ENCODE peak calls at places on chromosomes 4 and X, in six cellular contexts. One of them, this sample, is unnamed.

GRCh38 chrX:94204524-94204923 is 530.5 kb downstream of the FAM133A start:
- DNase-seq in AG10803: no peak
- DNase-seq in ecto neural progenitor cell: no peak
- DNase-seq in AG04450: no peak
- DNase-seq in uterus: no peak
- DNase-seq in left ventricle myocardium inferior: no peak
- DNase-seq in this sample: no peak

GRCh38 chr4:147731611-147732515 is at the start of gene ARHGAP10:
- DNase-seq in uterus: peak; percentile 75
- DNase-seq in AG04450: peak; percentile 49
- DNase-seq in ecto neural progenitor cell: peak; percentile 76
- DNase-seq in AG10803: peak; percentile 79
- DNase-seq in left ventricle myocardium inferior: peak; percentile 83
- DNase-seq in this sample: peak; percentile 73

GRCh38 chr4:54482529-54482961 is 175.2 kb upstream of the KIT start:
- DNase-seq in AG04450: no peak
- DNase-seq in ecto neural progenitor cell: no peak
- DNase-seq in left ventricle myocardium inferior: no peak
- DNase-seq in AG10803: peak; percentile 52
- DNase-seq in uterus: no peak
- DNase-seq in this sample: peak; percentile 33

GRCh38 chrX:17986440-17986839 is 125.3 kb upstream of the RAI2 start:
- DNase-seq in AG04450: no peak
- DNase-seq in ecto neural progenitor cell: no peak
- DNase-seq in left ventricle myocardium inferior: no peak
- DNase-seq in AG10803: no peak
- DNase-seq in uterus: no peak
- DNase-seq in this sample: no peak

GRCh38 chrX:150365051-150365952 is 2.2 kb downstream of the MAMLD1 start:
- DNase-seq in left ventricle myocardium inferior: peak; percentile 76
- DNase-seq in AG04450: no peak
- DNase-seq in AG10803: peak; percentile 46
- DNase-seq in uterus: peak; percentile 69
- DNase-seq in ecto neural progenitor cell: peak; percentile 88
- DNase-seq in this sample: peak; percentile 37

GRCh38 chr4:82679531-82679930 is 117.7 kb upstream of the TMEM150C start:
- DNase-seq in left ventricle myocardium inferior: no peak
- DNase-seq in AG10803: no peak
- DNase-seq in uterus: no peak
- DNase-seq in ecto neural progenitor cell: no peak
- DNase-seq in AG04450: no peak
- DNase-seq in this sample: no peak

GRCh38 chr4:38180456-38180855 is 220.3 kb downstream of the PTTG2 start:
- DNase-seq in AG10803: no peak
- DNase-seq in ecto neural progenitor cell: no peak
- DNase-seq in uterus: no peak
- DNase-seq in left ventricle myocardium inferior: no peak
- DNase-seq in AG04450: no peak
- DNase-seq in this sample: no peak

GRCh38 chrX:63930140-63930539 is 145.1 kb upstream of the ARHGEF9 start:
- DNase-seq in ecto neural progenitor cell: no peak
- DNase-seq in AG04450: no peak
- DNase-seq in uterus: no peak
- DNase-seq in left ventricle myocardium inferior: no peak
- DNase-seq in AG10803: peak; percentile 17
- DNase-seq in this sample: no peak

GRCh38 chrX:30023451-30023850 is 191.9 kb upstream of the MAGEB2 start:
- DNase-seq in AG04450: no peak
- DNase-seq in left ventricle myocardium inferior: no peak
- DNase-seq in AG10803: peak; percentile 0
- DNase-seq in uterus: no peak
- DNase-seq in ecto neural progenitor cell: no peak
- DNase-seq in this sample: peak; percentile 35

GRCh38 chrX:154459843-154460242 is 1.8 kb downstream of the PLXNA3 start:
- DNase-seq in AG04450: no peak
- DNase-seq in AG10803: no peak
- DNase-seq in uterus: no peak
- DNase-seq in left ventricle myocardium inferior: no peak
- DNase-seq in ecto neural progenitor cell: no peak
- DNase-seq in this sample: no peak

GRCh38 chr4:1793940-1794808 is 1.1 kb downstream of the FGFR3 start:
- DNase-seq in uterus: no peak
- DNase-seq in AG04450: no peak
- DNase-seq in ecto neural progenitor cell: no peak
- DNase-seq in AG10803: no peak
- DNase-seq in left ventricle myocardium inferior: no peak
- DNase-seq in this sample: no peak

GRCh38 chr4:88320174-88320779 is 35.9 kb upstream of the PPM1K start:
- DNase-seq in AG04450: no peak
- DNase-seq in uterus: no peak
- DNase-seq in left ventricle myocardium inferior: no peak
- DNase-seq in ecto neural progenitor cell: no peak
- DNase-seq in AG10803: no peak
- DNase-seq in this sample: peak; percentile 25

GRCh38 chr4:44629280-44629866 is 22.1 kb downstream of the YIPF7 start:
- DNase-seq in AG10803: peak; percentile 47
- DNase-seq in ecto neural progenitor cell: no peak
- DNase-seq in left ventricle myocardium inferior: no peak
- DNase-seq in uterus: no peak
- DNase-seq in AG04450: peak; percentile 1
- DNase-seq in this sample: peak; percentile 23

GRCh38 chr4:103046416-103047290 is 27.1 kb upstream of the SLC9B1 start:
- DNase-seq in uterus: no peak
- DNase-seq in AG04450: no peak
- DNase-seq in left ventricle myocardium inferior: no peak
- DNase-seq in ecto neural progenitor cell: no peak
- DNase-seq in AG10803: peak; percentile 42
- DNase-seq in this sample: peak; percentile 14

GRCh38 chr4:148254818-148255366 is 187.3 kb downstream of the NR3C2 start:
- DNase-seq in uterus: no peak
- DNase-seq in ecto neural progenitor cell: no peak
- DNase-seq in AG04450: no peak
- DNase-seq in left ventricle myocardium inferior: no peak
- DNase-seq in AG10803: no peak
- DNase-seq in this sample: no peak

GRCh38 chr4:114598191-114599121 is at the start of gene UGT8:
- DNase-seq in ecto neural progenitor cell: peak; percentile 80
- DNase-seq in AG10803: peak; percentile 4
- DNase-seq in AG04450: no peak
- DNase-seq in uterus: no peak
- DNase-seq in left ventricle myocardium inferior: peak; percentile 18
- DNase-seq in this sample: peak; percentile 12

GRCh38 chr4:165207016-165207430 is 338 bp upstream of the KLHL2 start:
- DNase-seq in AG10803: no peak
- DNase-seq in left ventricle myocardium inferior: no peak
- DNase-seq in ecto neural progenitor cell: no peak
- DNase-seq in AG04450: no peak
- DNase-seq in uterus: no peak
- DNase-seq in this sample: peak; percentile 32

GRCh38 chr4:56182356-56182755 is 204.9 kb downstream of the AASDH start:
- DNase-seq in AG04450: no peak
- DNase-seq in uterus: no peak
- DNase-seq in left ventricle myocardium inferior: no peak
- DNase-seq in AG10803: no peak
- DNase-seq in ecto neural progenitor cell: no peak
- DNase-seq in this sample: no peak

GRCh38 chr4:80173387-80173786 is 23.9 kb upstream of the PRDM8 start:
- DNase-seq in uterus: no peak
- DNase-seq in left ventricle myocardium inferior: no peak
- DNase-seq in ecto neural progenitor cell: no peak
- DNase-seq in AG04450: no peak
- DNase-seq in AG10803: peak; percentile 85
- DNase-seq in this sample: peak; percentile 84

GRCh38 chr4:15717126-15717525 is 14.3 kb downstream of the BST1 start:
- DNase-seq in left ventricle myocardium inferior: no peak
- DNase-seq in AG10803: peak; percentile 73
- DNase-seq in AG04450: no peak
- DNase-seq in uterus: no peak
- DNase-seq in ecto neural progenitor cell: no peak
- DNase-seq in this sample: peak; percentile 66

GRCh38 chr4:5760936-5761480 is 50.0 kb downstream of the EVC start:
- DNase-seq in ecto neural progenitor cell: no peak
- DNase-seq in AG10803: no peak
- DNase-seq in uterus: no peak
- DNase-seq in AG04450: no peak
- DNase-seq in left ventricle myocardium inferior: no peak
- DNase-seq in this sample: no peak

This sample was measured in astrocyte.